ENCODE peak calls at places on chromosome 11, in five cellular contexts. R is brain microvascular endothelial cell, F is GM06990, S is foreskin fibroblast, D is fibroblast of lung. Z is an unnamed sample.

GRCh38 chr11:22512457-22512856 is 113.2 kb downstream of the FANCF start:
- DNase-seq in R (no peak), F (no peak), S (no peak), D (no peak), Z (no peak)

GRCh38 chr11:67316882-67317364 is 13.6 kb downstream of the SSH3 start:
- DNase-seq in R (peak), F (no peak), S (peak), D (peak), Z (no peak)

GRCh38 chr11:133787379-133788103 is 57.8 kb downstream of the SPATA19 start:
- DNase-seq in R (no peak), F (no peak), S (no peak), D (no peak), Z (no peak)

GRCh38 chr11:116888884-116889549 is 51.6 kb upstream of the APOA1 start:
- DNase-seq in R (no peak), F (no peak), S (no peak), D (no peak), Z (no peak)

GRCh38 chr11:33967451-33967850 is 75.6 kb upstream of the LMO2 start:
- DNase-seq in R (no peak), F (no peak), S (no peak), D (no peak), Z (no peak)

GRCh38 chr11:60862171-60862570 is 5.2 kb upstream of the ZP1 start:
- DNase-seq in R (no peak), F (no peak), S (no peak), D (no peak), Z (no peak)

GRCh38 chr11:88320149-88320559 is 17.4 kb downstream of the CTSC start:
- DNase-seq in R (peak), F (no peak), S (peak), D (peak), Z (peak)

GRCh38 chr11:57444362-57445074 is 15.8 kb upstream of the RTN4RL2 start:
- DNase-seq in R (no peak), F (no peak), S (no peak), D (no peak), Z (peak)

GRCh38 chr11:133619397-133619796 is 87.1 kb upstream of the OPCML start:
- DNase-seq in R (no peak), F (no peak), S (no peak), D (no peak), Z (no peak)

GRCh38 chr11:1167256-1167655 is 9.5 kb downstream of the MUC5AC start:
- DNase-seq in R (no peak), F (no peak), S (no peak), D (no peak), Z (no peak)

GRCh38 chr11:117641008-117641915 is 155.8 kb downstream of the DSCAML1 start:
- DNase-seq in R (no peak), F (no peak), S (no peak), D (no peak), Z (no peak)

GRCh38 chr11:76591416-76591815 is 79.1 kb downstream of the LRRC32 start:
- DNase-seq in R (no peak), F (no peak), S (no peak), D (no peak), Z (no peak)

GRCh38 chr11:135015966-135016365 is 603.9 kb upstream of the B3GAT1 start:
- DNase-seq in R (no peak), F (no peak), S (no peak), D (no peak), Z (no peak)

GRCh38 chr11:9905562-9905961 is 241.7 kb downstream of the SWAP70 start:
- DNase-seq in R (peak), F (no peak), S (no peak), D (no peak), Z (no peak)

GRCh38 chr11:26134481-26135355 is 197.2 kb upstream of the ANO3 start:
- DNase-seq in R (peak), F (no peak), S (peak), D (peak), Z (no peak)

GRCh38 chr11:92022499-92022898 is 202.1 kb upstream of the FAT3 start:
- DNase-seq in R (no peak), F (no peak), S (no peak), D (no peak), Z (no peak)

GRCh38 chr11:134916421-134916820 is 504.4 kb upstream of the B3GAT1 start:
- DNase-seq in R (no peak), F (no peak), S (no peak), D (no peak), Z (no peak)

GRCh38 chr11:20873054-20873453 is 203.7 kb downstream of the NELL1 start:
- DNase-seq in R (no peak), F (no peak), S (no peak), D (no peak), Z (no peak)

GRCh38 chr11:114896594-114896993 is 218.3 kb downstream of the NXPE2 start:
- DNase-seq in R (no peak), F (no peak), S (no peak), D (no peak), Z (no peak)

GRCh38 chr11:40125054-40125453 is 1334.4 kb downstream of the LRRC4C start:
- DNase-seq in R (no peak), F (no peak), S (no peak), D (no peak), Z (no peak)
- TF ChIP-seq CTCF in R (no peak), F (no peak), S (no peak), D (no peak), Z (no peak)

DNA sequence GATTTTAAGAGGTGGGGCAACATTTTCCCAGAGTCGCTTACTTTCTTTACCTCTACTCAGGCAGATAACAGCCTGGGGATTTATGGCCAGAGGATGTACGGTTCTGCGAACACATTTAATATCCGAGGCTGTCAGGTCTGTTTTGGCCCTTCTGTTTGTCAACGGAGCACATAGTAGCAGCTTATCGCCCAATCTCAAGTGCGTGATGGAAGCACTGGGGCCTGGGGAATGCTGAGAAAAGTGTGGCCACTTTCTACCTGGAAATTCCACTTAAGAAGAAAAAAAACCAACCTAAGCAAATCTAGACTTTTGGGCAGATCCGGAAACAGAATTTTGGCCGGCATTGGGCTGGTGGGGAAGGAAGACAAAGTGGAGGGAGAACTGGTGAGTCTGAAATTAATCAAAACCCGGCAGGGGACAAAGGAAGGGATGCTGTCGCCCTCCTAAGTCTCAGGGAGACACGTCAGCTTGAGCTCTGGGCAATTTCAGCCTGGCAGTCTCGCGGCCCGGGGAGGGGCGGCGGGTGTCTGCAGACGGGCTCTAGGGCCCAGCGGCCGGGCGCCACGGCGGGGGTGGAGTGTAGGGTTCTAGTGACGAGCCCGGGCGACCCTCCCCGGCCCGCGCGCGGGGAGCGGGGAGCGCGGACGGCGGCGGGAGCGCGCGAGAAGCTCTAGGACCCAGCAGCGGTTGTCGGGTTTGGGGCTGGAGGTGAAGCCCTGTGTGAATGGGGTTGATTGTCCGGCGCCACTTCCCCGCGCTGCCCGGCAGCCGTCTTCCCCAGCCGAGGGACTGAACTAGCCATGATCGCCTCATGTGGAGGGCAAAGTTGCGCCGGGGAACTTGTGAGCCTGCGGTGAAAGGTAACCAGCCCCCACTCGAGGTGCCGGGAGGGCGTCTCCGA is at the start of gene AMOTL1:
- DNase-seq in R (peak), F (peak), S (peak), D (peak), Z (no peak)
- H3K4me3 ChIP-seq in R (peak), F (no peak), S (peak), D (peak), Z (peak)

GRCh38 chr11:102453286-102453797 is 777 bp upstream of the TMEM123 start:
- DNase-seq in R (peak), F (no peak), S (no peak), D (no peak), Z (no peak)

GRCh38 chr11:102449651-102450570 is 2.7 kb downstream of the TMEM123 start:
- DNase-seq in R (no peak), F (no peak), S (no peak), D (no peak), Z (no peak)

GRCh38 chr11:102451041-102451692 is 1.4 kb downstream of the TMEM123 start:
- DNase-seq in R (no peak), F (no peak), S (no peak), D (no peak), Z (no peak)

GRCh38 chr11:102452461-102453285 is at the start of gene TMEM123:
- DNase-seq in R (peak), F (peak), S (peak), D (peak), Z (no peak)

DNA sequence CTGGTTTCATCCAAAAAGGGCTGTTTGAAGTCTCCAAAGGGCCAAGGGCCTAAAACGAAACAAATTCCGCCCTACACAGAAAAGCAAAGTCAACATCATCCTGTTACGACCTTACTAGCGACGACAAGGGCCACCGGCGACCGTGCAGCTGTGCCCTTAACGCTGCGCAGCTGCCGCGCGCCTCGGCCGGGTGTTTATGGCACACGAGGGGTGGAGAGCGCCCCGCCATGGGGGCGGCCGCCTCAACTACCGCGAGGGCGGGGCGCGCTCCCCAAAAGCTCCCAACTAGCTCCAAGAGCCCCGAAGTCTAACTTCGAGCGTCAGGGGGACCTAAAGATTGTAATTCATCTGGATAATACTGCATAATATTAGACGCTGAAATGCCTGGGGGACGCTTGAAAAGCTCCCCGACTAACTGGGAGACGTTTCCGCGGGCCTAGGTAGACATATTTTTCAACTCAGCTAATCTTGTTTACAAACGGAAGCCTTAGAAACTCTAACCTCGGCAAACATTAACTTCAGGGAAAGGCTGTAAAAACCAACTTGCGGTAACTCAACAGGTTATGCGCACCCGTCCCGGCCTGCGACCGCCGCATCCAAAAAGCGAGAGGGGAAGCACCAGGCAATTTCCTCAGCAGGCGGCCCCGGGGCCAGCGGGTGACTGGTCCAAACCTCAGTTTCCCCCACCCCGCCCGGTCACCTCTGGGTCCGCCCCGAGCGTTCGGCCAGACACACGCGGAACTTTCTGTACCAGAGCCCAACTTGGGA is 688 bp downstream of the TMEM123 start:
- DNase-seq in R (peak), F (peak), S (no peak), D (peak), Z (no peak)
- TF ChIP-seq CTCF in R (peak), F (peak), S (peak), D (no peak), Z (no peak)

DNA sequence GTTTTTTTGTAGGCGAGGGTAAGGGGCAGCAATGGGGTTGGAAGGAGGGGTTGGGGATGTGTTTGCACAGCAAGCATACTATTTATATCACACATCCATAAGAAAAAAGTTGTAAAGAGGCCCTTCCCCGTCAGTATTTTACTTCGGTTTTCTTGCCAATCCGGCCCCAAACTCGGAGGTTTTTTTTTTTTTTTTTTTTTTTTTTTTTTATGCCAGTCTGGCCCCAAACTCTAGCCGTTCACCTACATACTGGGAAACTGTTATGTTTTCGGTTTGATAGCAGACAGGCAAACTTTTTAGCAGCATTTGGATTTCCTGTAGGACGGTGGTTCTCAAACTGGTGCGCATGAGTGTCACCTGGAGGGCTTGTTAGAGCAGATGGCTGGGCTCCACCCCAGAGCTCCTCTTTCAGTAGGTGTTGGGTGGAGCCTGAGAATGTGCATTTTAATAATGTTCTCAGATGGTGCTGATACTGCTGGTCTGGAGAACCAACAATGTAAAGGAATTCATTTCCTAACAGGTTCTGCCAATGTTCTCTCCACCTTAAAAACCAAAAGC is 76.5 kb upstream of the ZBED5 start:
- DNase-seq in R (no peak), F (no peak), S (no peak), D (no peak), Z (no peak)
- H3K4me3 ChIP-seq in R (peak), F (no peak), S (peak), D (peak), Z (peak)

DNA sequence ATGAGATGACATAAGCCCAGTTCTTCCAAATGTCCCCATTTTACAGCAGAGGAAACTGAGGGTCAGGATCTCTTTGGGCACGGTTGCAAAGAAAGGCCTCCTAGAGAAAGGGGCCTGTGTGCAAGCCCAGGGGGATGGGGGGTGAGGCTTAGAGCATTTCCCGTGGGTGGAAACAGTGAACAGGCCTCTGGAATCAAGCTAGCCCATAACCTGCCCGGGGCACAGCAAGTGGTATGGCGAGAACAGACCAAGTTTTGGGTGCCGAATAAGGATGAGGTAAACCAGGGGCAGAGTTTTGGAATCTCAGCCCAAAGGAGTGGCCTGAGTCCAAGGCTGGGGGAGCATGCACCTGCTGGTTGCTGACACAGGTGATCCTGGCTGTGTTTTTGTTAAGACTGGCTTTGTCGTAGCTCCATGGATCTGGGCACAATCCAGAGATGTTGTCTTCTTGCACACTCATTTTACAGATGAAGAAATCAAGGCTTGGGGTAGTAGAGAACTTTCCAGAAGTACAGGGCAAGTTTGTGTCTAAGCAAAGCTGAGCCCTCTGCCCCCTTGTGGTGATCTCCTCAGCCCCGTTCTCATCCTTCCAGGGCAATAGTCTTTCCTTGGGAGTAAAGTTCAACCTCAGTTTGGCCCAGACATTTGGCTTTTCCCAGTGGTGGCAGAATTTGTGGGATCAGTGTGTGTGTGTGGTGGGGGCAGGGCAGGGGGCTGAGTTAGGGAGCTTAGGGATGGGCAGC is 53.5 kb upstream of the MYEOV start:
- DNase-seq in R (no peak), F (no peak), S (no peak), D (peak), Z (no peak)
- TF ChIP-seq CTCF in R (peak), F (peak), S (peak), D (peak), Z (peak)

DNA sequence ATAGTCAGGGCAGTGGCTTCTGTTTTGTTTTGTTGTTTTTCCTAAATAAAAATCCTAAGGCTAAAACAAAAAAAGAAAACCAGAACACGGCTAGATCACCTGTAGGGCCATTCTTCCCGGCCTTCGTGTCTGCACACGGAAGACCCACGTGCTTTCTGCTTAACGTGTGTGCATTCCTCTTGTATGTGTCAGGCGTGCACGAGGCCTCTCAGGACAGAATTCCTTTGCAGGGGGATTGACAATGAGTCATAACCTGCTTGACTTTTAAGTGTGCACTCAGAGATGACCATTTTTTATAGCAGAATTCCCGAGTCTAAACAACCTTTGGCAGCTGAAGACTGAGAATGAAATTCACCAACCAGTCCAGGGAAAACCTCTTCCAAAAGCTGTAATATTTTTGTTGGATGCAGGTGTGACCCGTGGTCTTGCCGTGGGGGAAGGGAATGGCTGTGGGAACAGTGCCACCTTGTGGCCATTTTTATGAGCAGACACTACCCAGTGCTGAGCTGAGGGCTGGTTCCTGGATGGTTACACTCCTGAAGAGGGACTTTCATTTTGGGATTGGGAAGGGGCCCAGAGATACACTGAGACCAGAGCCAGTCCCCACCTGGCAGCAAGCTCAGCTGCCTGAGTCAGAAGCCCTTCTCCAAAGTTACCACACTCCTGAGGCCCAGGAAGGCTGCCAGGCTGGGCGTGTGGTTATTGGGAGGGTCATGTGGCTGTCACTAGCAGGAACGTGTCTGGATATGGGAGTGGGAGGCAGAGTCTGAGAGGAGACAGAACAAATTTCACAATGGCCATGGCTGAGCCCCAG is 35.7 kb upstream of the DKK3 start:
- DNase-seq in R (peak), F (no peak), S (peak), D (peak), Z (peak)
- H3K4me3 ChIP-seq in R (no peak), F (no peak), S (peak), D (peak), Z (peak)

DNA sequence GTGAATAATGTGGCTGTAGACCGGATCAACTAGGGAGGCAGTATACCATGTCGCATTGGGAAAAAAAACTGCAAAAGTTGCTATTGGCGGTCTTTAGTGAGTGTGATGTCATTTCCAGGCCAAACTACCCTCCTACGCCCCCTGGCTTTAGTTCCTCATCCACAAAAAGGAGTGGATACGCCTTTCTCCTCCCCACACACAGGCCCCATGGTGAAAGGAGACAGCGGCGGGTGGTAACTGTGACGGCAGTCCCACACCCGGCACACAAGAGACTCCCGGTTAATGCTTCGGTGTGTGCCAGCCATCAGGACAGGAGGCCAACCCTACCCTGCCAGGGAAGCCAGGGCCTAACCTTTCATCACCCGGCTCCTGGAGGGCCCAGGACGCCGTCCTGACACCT is 11.0 kb downstream of the TP53I11 start:
- DNase-seq in R (no peak), F (no peak), S (no peak), D (peak), Z (no peak)
- TF ChIP-seq CTCF in R (peak), F (no peak), S (no peak), D (no peak), Z (no peak)

GRCh38 chr11:130243816-130244215 is 70.9 kb downstream of the ZBTB44 start:
- DNase-seq in R (no peak), F (no peak), S (no peak), D (no peak), Z (no peak)
- H3K4me3 ChIP-seq in R (no peak), F (no peak), S (no peak), D (no peak), Z (no peak)

Z was measured in AG09309.